ENCODE peak calls at places on chromosomes 5 and 9, in ten cellular contexts. G is GM12878; O is CD4-positive, alpha-beta T cell; C is Peyer's patch; X is GM20000; R is A549; J is fibroblast of pulmonary artery; P is psoas muscle; M is thoracic aorta; V is PC-9. U is an unnamed sample.

GRCh38 chr5:56984445-56984844 is 32.5 kb upstream of the MIER3 start:
- DNase-seq in G (no peak), O (no peak), C (no peak), X (no peak), R (no peak), J (no peak), P (no peak), M (no peak), V (no peak), U (peak; percentile 25)

GRCh38 chr9:5786370-5787127 is 46.4 kb downstream of the ERMP1 start:
- DNase-seq in G (no peak), O (no peak), C (no peak), X (no peak), R (no peak), J (peak; percentile 30), P (no peak), M (no peak), V (no peak), U (no peak)

GRCh38 chr9:74721696-74722660 is 165.7 kb downstream of the TRPM6 start:
- DNase-seq in G (no peak), O (no peak), C (no peak), X (no peak), R (no peak), J (no peak), P (no peak), M (no peak), V (no peak), U (no peak)

GRCh38 chr5:172313877-172314276 is 30.3 kb upstream of the UBTD2 start:
- DNase-seq in G (no peak), O (no peak), C (no peak), X (no peak), R (no peak), J (no peak), P (peak; percentile 52), M (no peak), V (no peak), U (no peak)

GRCh38 chr9:114164191-114164794 is 9.0 kb downstream of the COL27A1 start:
- DNase-seq in G (no peak), O (no peak), C (no peak), X (no peak), R (no peak), J (no peak), P (no peak), M (no peak), V (no peak), U (no peak)

GRCh38 chr5:159174511-159175168 is 34.7 kb downstream of the RNF145 start:
- DNase-seq in G (no peak), O (no peak), C (no peak), X (no peak), R (no peak), J (peak; percentile 56), P (no peak), M (no peak), V (peak; percentile 27), U (no peak)

GRCh38 chr5:28305891-28306290 is 1267.5 kb upstream of the CDH9 start:
- DNase-seq in G (no peak), O (no peak), C (no peak), X (no peak), R (no peak), J (peak; percentile 9), P (no peak), M (no peak), V (no peak), U (no peak)

GRCh38 chr9:94269264-94269663 is 10.2 kb downstream of the ZNF169 start:
- DNase-seq in G (no peak), O (no peak), C (no peak), X (no peak), R (no peak), J (no peak), P (no peak), M (no peak), V (no peak), U (no peak)

GRCh38 chr9:89811896-89812450 is 207.2 kb downstream of the GADD45G start:
- DNase-seq in G (no peak), O (no peak), C (no peak), X (no peak), R (no peak), J (no peak), P (no peak), M (no peak), V (no peak), U (no peak)

GRCh38 chr9:86944974-86945867 is 2.1 kb downstream of the GAS1 start:
- DNase-seq in G (no peak), O (no peak), C (no peak), X (no peak), R (no peak), J (peak; percentile 44), P (peak; percentile 50), M (no peak), V (no peak), U (no peak)

GRCh38 chr5:59335544-59335943 is 558.0 kb downstream of the PDE4D start:
- DNase-seq in G (no peak), O (no peak), C (no peak), X (no peak), R (no peak), J (no peak), P (no peak), M (no peak), V (no peak), U (no peak)
- TF ChIP-seq CTCF in G (no peak), O (no peak), C (no peak), X (no peak), R (peak; percentile 33), J (no peak), P (no peak), M (no peak), V (peak; percentile 29), U (no peak)

GRCh38 chr5:110055301-110055700 is 365.6 kb downstream of the MAN2A1 start:
- DNase-seq in G (no peak), O (no peak), C (no peak), X (no peak), R (no peak), J (no peak), P (no peak), M (no peak), V (no peak), U (no peak)

GRCh38 chr5:110053824-110054223 is 364.1 kb downstream of the MAN2A1 start:
- DNase-seq in G (no peak), O (no peak), C (no peak), X (no peak), R (no peak), J (no peak), P (no peak), M (no peak), V (no peak), U (no peak)

GRCh38 chr5:110056580-110057114 is 366.9 kb downstream of the MAN2A1 start:
- DNase-seq in G (no peak), O (no peak), C (no peak), X (no peak), R (no peak), J (no peak), P (no peak), M (no peak), V (no peak), U (no peak)

GRCh38 chr5:110053205-110053604 is 363.5 kb downstream of the MAN2A1 start:
- DNase-seq in G (no peak), O (no peak), C (no peak), X (no peak), R (no peak), J (no peak), P (no peak), M (no peak), V (no peak), U (no peak)

GRCh38 chr5:110054240-110054639 is 364.5 kb downstream of the MAN2A1 start:
- DNase-seq in G (peak; percentile 12), O (peak; percentile 51), C (peak; percentile 73), X (peak; percentile 4), R (no peak), J (peak; percentile 70), P (no peak), M (no peak), V (no peak), U (peak; percentile 89)
- TF ChIP-seq CTCF in G (no peak), O (peak; percentile 56), C (no peak), X (no peak), R (no peak), J (peak; percentile 24), P (no peak), M (peak; percentile 24), V (no peak), U (peak; percentile 64)

GRCh38 chr9:18338042-18338441 is 135.9 kb upstream of the ADAMTSL1 start:
- DNase-seq in G (no peak), O (no peak), C (no peak), X (no peak), R (no peak), J (no peak), P (no peak), M (no peak), V (no peak), U (no peak)

GRCh38 chr9:18331808-18332209 is 142.1 kb upstream of the ADAMTSL1 start:
- DNase-seq in G (no peak), O (no peak), C (no peak), X (no peak), R (no peak), J (peak; percentile 53), P (no peak), M (no peak), V (no peak), U (no peak)

GRCh38 chr9:18333157-18333556 is 140.8 kb upstream of the ADAMTSL1 start:
- DNase-seq in G (no peak), O (no peak), C (no peak), X (no peak), R (no peak), J (peak; percentile 65), P (no peak), M (no peak), V (no peak), U (no peak)

GRCh38 chr9:18330736-18331335 is 143.1 kb upstream of the ADAMTSL1 start:
- DNase-seq in G (no peak), O (no peak), C (no peak), X (no peak), R (no peak), J (peak; percentile 71), P (no peak), M (no peak), V (no peak), U (no peak)

DNA sequence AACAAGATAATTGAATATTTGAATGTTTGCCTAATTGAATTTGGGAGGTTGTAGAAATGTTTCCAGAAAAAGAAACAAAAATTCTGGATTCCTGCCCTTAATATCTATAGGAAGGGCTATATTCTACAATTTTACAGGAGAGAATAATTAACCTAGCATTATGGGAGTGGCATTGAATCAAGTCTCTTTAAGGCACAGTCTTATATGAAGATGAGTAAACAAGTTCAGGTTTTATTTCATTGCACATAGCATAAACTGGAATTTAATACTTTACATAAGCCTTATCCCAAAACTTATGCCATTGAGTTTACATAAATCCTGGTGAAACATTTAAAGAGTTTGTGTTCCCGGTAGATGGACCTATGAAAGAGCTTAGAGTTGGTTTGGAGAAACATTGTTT is 138.1 kb upstream of the ADAMTSL1 start:
- DNase-seq in G (no peak), O (no peak), C (no peak), X (no peak), R (no peak), J (no peak), P (no peak), M (no peak), V (no peak), U (no peak)
- TF ChIP-seq CTCF in G (no peak), O (no peak), C (no peak), X (no peak), R (no peak), J (no peak), P (no peak), M (no peak), V (no peak), U (no peak)

DNA sequence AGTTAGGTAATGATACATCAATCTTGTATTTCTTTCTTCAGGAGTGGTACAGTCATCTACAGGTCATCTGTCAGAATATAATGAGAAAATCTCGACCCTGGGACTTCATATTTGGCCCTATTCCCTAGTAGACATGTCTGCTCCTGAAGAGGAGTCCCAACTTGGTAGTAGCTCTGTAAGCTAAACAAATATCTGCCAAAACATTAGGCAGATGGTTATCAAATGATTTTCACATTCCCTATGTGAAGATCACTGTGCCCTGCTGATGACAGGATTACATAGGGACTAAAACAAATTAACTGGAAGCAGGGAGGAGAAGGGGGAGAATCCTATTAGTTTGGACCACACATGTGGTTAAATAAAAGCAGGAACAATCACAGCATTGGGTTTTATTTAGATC is 138.6 kb upstream of the NFIB start:
- DNase-seq in G (no peak), O (no peak), C (no peak), X (no peak), R (no peak), J (no peak), P (no peak), M (no peak), V (no peak), U (no peak)
- TF ChIP-seq CTCF in G (no peak), O (no peak), C (no peak), X (no peak), R (no peak), J (no peak), P (no peak), M (no peak), V (no peak), U (no peak)